ENCODE peak calls at places on chromosomes 6 and 20, in eight cellular contexts. Q is sigmoid colon, L is HepG2, I is transverse colon, F is esophagus muscularis mucosa, Y is SK-N-SH, S is suprapubic skin, Z is GM12878. R is an unnamed sample.

GRCh38 chr6:170510631-170511030 is 42.5 kb downstream of the PSMB1 start:
- DNase-seq in Q (no peak), L (no peak), I (no peak), F (no peak), Y (no peak), S (no peak), Z (no peak), R (no peak)

GRCh38 chr6:25068866-25069265 is 133.1 kb upstream of the RIPOR2 start:
- DNase-seq in Q (no peak), L (no peak), I (no peak), F (peak; percentile 31), Y (no peak), S (no peak), Z (no peak), R (no peak)

GRCh38 chr20:38751360-38751976 is 3.2 kb downstream of the ACTR5 start:
- DNase-seq in Q (no peak), L (peak; percentile 52), I (no peak), F (no peak), Y (peak; percentile 60), S (no peak), Z (no peak), R (no peak)

GRCh38 chr20:63096681-63097335 is 90.0 kb upstream of the BHLHE23 start:
- DNase-seq in Q (peak; percentile 37), L (no peak), I (peak; percentile 1), F (no peak), Y (no peak), S (peak; percentile 43), Z (no peak), R (no peak)

GRCh38 chr20:57829336-57829735 is 119.5 kb upstream of the PMEPA1 start:
- DNase-seq in Q (peak; percentile 36), L (no peak), I (no peak), F (no peak), Y (no peak), S (no peak), Z (no peak), R (no peak)

GRCh38 chr6:81614292-81614691 is 138.2 kb downstream of the TENT5A start:
- DNase-seq in Q (no peak), L (peak; percentile 13), I (peak; percentile 26), F (no peak), Y (no peak), S (no peak), Z (no peak), R (peak; percentile 27)

GRCh38 chr6:10720229-10720959 is 2.5 kb upstream of the TMEM14C start:
- DNase-seq in Q (peak; percentile 61), L (peak; percentile 24), I (peak; percentile 43), F (no peak), Y (peak; percentile 22), S (no peak), Z (no peak), R (peak; percentile 36)

GRCh38 chr6:33375143-33375649 is 16.4 kb upstream of the KIFC1 start:
- DNase-seq in Q (peak; percentile 93), L (no peak), I (peak; percentile 72), F (peak; percentile 95), Y (peak; percentile 63), S (peak; percentile 89), Z (no peak), R (peak; percentile 76)

GRCh38 chr6:154350293-154350692 is 6.3 kb downstream of the IPCEF1 start:
- DNase-seq in Q (no peak), L (no peak), I (no peak), F (no peak), Y (no peak), S (no peak), Z (no peak), R (no peak)

GRCh38 chr20:48736231-48736630 is 91.6 kb downstream of the PREX1 start:
- DNase-seq in Q (no peak), L (no peak), I (no peak), F (no peak), Y (no peak), S (no peak), Z (no peak), R (no peak)

GRCh38 chr20:48738399-48739304 is 89.1 kb downstream of the PREX1 start:
- DNase-seq in Q (peak; percentile 25), L (peak; percentile 69), I (no peak), F (no peak), Y (no peak), S (no peak), Z (peak; percentile 92), R (no peak)

GRCh38 chr20:48736636-48737035 is 91.2 kb downstream of the PREX1 start:
- DNase-seq in Q (peak; percentile 4), L (no peak), I (no peak), F (no peak), Y (no peak), S (no peak), Z (no peak), R (no peak)

GRCh38 chr20:48738094-48738398 is 89.8 kb downstream of the PREX1 start:
- DNase-seq in Q (no peak), L (no peak), I (no peak), F (no peak), Y (no peak), S (no peak), Z (no peak), R (no peak)

GRCh38 chr20:48737463-48738093 is 90.2 kb downstream of the PREX1 start:
- DNase-seq in Q (no peak), L (no peak), I (no peak), F (no peak), Y (no peak), S (no peak), Z (no peak), R (no peak)
- TF ChIP-seq POLR2AphosphoS5 in Q (no peak), L (no peak), I (no peak), F (no peak), Y (no peak), S (no peak), Z (no peak), R (no peak)

GRCh38 chr20:35742741-35743523 is 872 bp upstream of the RBM39 start:
- DNase-seq in Q (no peak), L (peak; percentile 69), I (no peak), F (no peak), Y (peak; percentile 19), S (no peak), Z (peak; percentile 59), R (no peak)
- TF ChIP-seq EP300 in Q (no peak), L (no peak), I (no peak), F (no peak), Y (no peak), S (no peak), Z (no peak), R (no peak)

DNA sequence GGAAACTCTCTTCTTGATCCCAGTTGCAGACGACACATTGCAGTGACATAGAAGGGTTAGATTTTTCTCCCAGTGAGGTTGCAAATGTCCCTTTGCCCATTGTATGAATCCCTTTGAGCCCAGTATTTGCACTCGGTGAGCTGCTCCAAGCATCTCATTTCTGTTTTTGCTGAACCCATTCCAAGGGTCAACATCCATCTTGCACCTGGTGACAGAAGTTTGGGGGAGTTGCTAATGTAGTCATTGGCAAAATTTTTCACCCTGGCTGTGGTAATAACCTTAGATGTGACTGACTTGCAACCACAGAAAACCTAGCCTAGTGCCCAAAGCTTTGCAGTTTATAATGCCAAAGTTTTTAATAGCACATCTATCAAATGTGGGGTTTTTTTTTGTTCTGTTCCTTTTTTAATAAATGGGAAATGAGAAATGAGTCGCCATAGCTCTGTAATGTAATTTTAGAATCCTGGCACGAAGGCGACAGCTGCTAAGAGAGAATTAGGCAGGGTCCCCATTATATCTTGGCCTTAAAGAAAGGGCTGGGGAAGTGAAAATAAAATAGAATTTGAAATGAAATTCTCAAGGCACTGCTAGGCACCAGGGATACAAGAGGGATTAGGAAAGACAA is 682.8 kb downstream of the KIF16B start:
- DNase-seq in Q (no peak), L (no peak), I (no peak), F (no peak), Y (no peak), S (no peak), Z (no peak), R (no peak)
- TF ChIP-seq POLR2AphosphoS5 in Q (no peak), L (no peak), I (no peak), F (no peak), Y (no peak), S (no peak), Z (no peak), R (no peak)

DNA sequence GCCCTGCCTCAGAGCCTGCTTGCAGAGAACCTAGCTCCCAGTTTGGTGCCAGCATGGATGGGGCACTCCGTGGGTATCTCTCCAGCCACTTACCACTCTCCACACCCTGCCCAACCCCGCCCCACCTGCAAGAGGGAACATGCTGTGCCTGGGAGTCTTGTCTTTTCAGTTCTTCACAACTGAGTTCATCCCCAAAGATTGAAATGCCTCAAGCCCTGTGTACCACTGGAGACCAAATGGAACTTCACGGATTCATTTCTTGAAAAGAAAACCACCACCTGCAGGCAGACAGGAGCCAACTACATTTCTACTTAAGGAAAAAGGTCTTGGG is 50.2 kb downstream of the TRERF1 start:
- DNase-seq in Q (no peak), L (no peak), I (peak; percentile 42), F (no peak), Y (no peak), S (no peak), Z (no peak), R (no peak)
- TF ChIP-seq EP300 in Q (no peak), L (no peak), I (no peak), F (no peak), Y (no peak), S (no peak), Z (no peak), R (no peak)

GRCh38 chr6:139613496-139613895 is 239.0 kb upstream of the CITED2 start:
- DNase-seq in Q (no peak), L (no peak), I (no peak), F (no peak), Y (no peak), S (no peak), Z (no peak), R (no peak)

GRCh38 chr6:139611327-139611958 is 237.0 kb upstream of the CITED2 start:
- DNase-seq in Q (no peak), L (no peak), I (no peak), F (no peak), Y (no peak), S (no peak), Z (no peak), R (no peak)

GRCh38 chr6:139605350-139605749 is 230.9 kb upstream of the CITED2 start:
- DNase-seq in Q (no peak), L (no peak), I (no peak), F (no peak), Y (no peak), S (no peak), Z (no peak), R (no peak)

GRCh38 chr6:139603554-139603953 is 229.1 kb upstream of the CITED2 start:
- DNase-seq in Q (no peak), L (no peak), I (no peak), F (no peak), Y (no peak), S (no peak), Z (no peak), R (no peak)

GRCh38 chr6:139608872-139609271 is 234.4 kb upstream of the CITED2 start:
- DNase-seq in Q (no peak), L (no peak), I (no peak), F (no peak), Y (no peak), S (no peak), Z (no peak), R (no peak)
- TF ChIP-seq POLR2AphosphoS5 in Q (no peak), L (no peak), I (no peak), F (no peak), Y (no peak), S (no peak), Z (no peak), R (no peak)